ENCODE peak calls at places on chromosomes 6 and 20, in eight cellular contexts. O, T, H, A, B, X, Y and N are unnamed samples.

GRCh38 chr6:81697564-81697963 is 54.9 kb downstream of the TENT5A start:
- DNase-seq in O (peak), T (no peak), H (peak), A (no peak), B (peak), X (no peak), Y (no peak), N (peak)

GRCh38 chr6:1797801-1798200 is 188.1 kb downstream of the FOXC1 start:
- DNase-seq in O (peak), T (no peak), H (no peak), A (no peak), B (peak), X (no peak), Y (no peak), N (no peak)

GRCh38 chr6:23563329-23563728 is 562.7 kb upstream of the NRSN1 start:
- DNase-seq in O (no peak), T (no peak), H (no peak), A (no peak), B (no peak), X (no peak), Y (no peak), N (no peak)

GRCh38 chr6:13711384-13711725 is 280 bp downstream of the RANBP9 start:
- DNase-seq in O (no peak), T (no peak), H (no peak), A (peak), B (no peak), X (peak), Y (no peak), N (peak)

GRCh38 chr20:38973546-38974120 is 11.5 kb downstream of the DHX35 start:
- DNase-seq in O (peak), T (no peak), H (peak), A (no peak), B (peak), X (no peak), Y (no peak), N (no peak)

GRCh38 chr20:30815577-30816181 is 441.8 kb upstream of the DEFB115 start:
- DNase-seq in O (no peak), T (no peak), H (no peak), A (no peak), B (no peak), X (peak), Y (no peak), N (no peak)

GRCh38 chr6:139927236-139927635 is 552.8 kb upstream of the CITED2 start:
- DNase-seq in O (peak), T (no peak), H (peak), A (no peak), B (peak), X (no peak), Y (no peak), N (no peak)

GRCh38 chr20:48919336-48919881 is 2.1 kb upstream of the ARFGEF2 start:
- DNase-seq in O (no peak), T (no peak), H (no peak), A (no peak), B (no peak), X (no peak), Y (no peak), N (no peak)

GRCh38 chr6:34115396-34116314 is 30.2 kb downstream of the GRM4 start:
- DNase-seq in O (peak), T (no peak), H (peak), A (no peak), B (peak), X (peak), Y (no peak), N (peak)

GRCh38 chr6:4296552-4296951 is 161.2 kb upstream of the ECI2 start:
- DNase-seq in O (no peak), T (no peak), H (no peak), A (no peak), B (no peak), X (no peak), Y (no peak), N (no peak)

GRCh38 chr6:71468841-71469750 is 180.5 kb downstream of the OGFRL1 start:
- DNase-seq in O (peak), T (no peak), H (peak), A (no peak), B (peak), X (no peak), Y (peak), N (peak)

GRCh38 chr6:148231572-148231971 is 111.1 kb upstream of the SASH1 start:
- DNase-seq in O (peak), T (no peak), H (no peak), A (no peak), B (peak), X (no peak), Y (no peak), N (no peak)

GRCh38 chr6:123415844-123416468 is 220.8 kb downstream of the TRDN start:
- DNase-seq in O (peak), T (peak), H (peak), A (no peak), B (peak), X (peak), Y (peak), N (peak)

GRCh38 chr6:165876568-165876967 is 213.5 kb upstream of the PDE10A start:
- DNase-seq in O (peak), T (no peak), H (no peak), A (no peak), B (peak), X (no peak), Y (peak), N (no peak)

GRCh38 chr6:26205161-26205624 is 118.0 kb downstream of the HFE start:
- DNase-seq in O (peak), T (no peak), H (peak), A (peak), B (peak), X (peak), Y (peak), N (peak)

GRCh38 chr20:46302119-46302518 is 6.2 kb downstream of the CDH22 start:
- DNase-seq in O (no peak), T (no peak), H (no peak), A (no peak), B (no peak), X (no peak), Y (no peak), N (no peak)

GRCh38 chr20:21046413-21047070 is 59.6 kb downstream of the LINC00237 start:
- DNase-seq in O (no peak), T (no peak), H (no peak), A (no peak), B (no peak), X (no peak), Y (no peak), N (no peak)

GRCh38 chr6:2858678-2859324 is 17.1 kb upstream of the SERPINB1 start:
- DNase-seq in O (no peak), T (no peak), H (no peak), A (peak), B (no peak), X (no peak), Y (no peak), N (no peak)

GRCh38 chr6:154106251-154106650 is 67.2 kb downstream of the OPRM1 start:
- DNase-seq in O (no peak), T (no peak), H (no peak), A (no peak), B (no peak), X (no peak), Y (no peak), N (no peak)